ENCODE peak calls at places on chromosomes 5 and 9, in six cellular contexts. F is HCT116; O is naive thymus-derived CD4-positive, alpha-beta T cell; X is aorta; D is heart right ventricle; W is small intestine. H is an unnamed sample.

GRCh38 chr9:134970719-134971118 is 53.0 kb upstream of the FCN1 start:
- DNase-seq in F (no peak), O (no peak), X (peak), D (no peak), W (no peak), H (no peak)

GRCh38 chr5:159965031-159965837 is 43.7 kb upstream of the TTC1 start:
- DNase-seq in F (peak), O (no peak), X (peak), D (peak), W (peak), H (peak)

GRCh38 chr5:143850050-143850713 is 38.2 kb downstream of the HMHB1 start:
- DNase-seq in F (no peak), O (no peak), X (no peak), D (no peak), W (no peak), H (no peak)

GRCh38 chr5:39178856-39179255 is 40.5 kb downstream of the FYB1 start:
- DNase-seq in F (no peak), O (peak), X (no peak), D (no peak), W (no peak), H (no peak)

GRCh38 chr5:112146323-112146848 is 272.7 kb downstream of the EPB41L4A start:
- DNase-seq in F (no peak), O (no peak), X (peak), D (peak), W (no peak), H (no peak)

GRCh38 chr9:83596899-83597504 is 25.9 kb upstream of the IDNK start:
- DNase-seq in F (peak), O (no peak), X (no peak), D (peak), W (peak), H (no peak)

GRCh38 chr5:142600611-142601360 is 85.1 kb downstream of the FGF1 start:
- DNase-seq in F (no peak), O (no peak), X (peak), D (peak), W (no peak), H (no peak)

GRCh38 chr5:172771439-172772111 is 580 bp upstream of the DUSP1 start:
- DNase-seq in F (no peak), O (no peak), X (no peak), D (no peak), W (peak), H (no peak)

GRCh38 chr5:108642170-108642906 is 105.4 kb upstream of the FER start:
- DNase-seq in F (peak), O (peak), X (peak), D (peak), W (peak), H (peak)

GRCh38 chr5:181149355-181149754 is 2.0 kb downstream of the OR2V2 start:
- DNase-seq in F (no peak), O (no peak), X (no peak), D (no peak), W (no peak), H (no peak)

GRCh38 chr9:114614373-114614772 is 3.3 kb downstream of the TMEM268 start:
- DNase-seq in F (no peak), O (no peak), X (no peak), D (no peak), W (no peak), H (no peak)

GRCh38 chr5:95858023-95858461 is 35.5 kb upstream of the GLRX start:
- DNase-seq in F (no peak), O (no peak), X (peak), D (peak), W (no peak), H (peak)

GRCh38 chr5:177023247-177023703 is 779 bp downstream of the ZNF346 start:
- DNase-seq in F (no peak), O (no peak), X (no peak), D (no peak), W (peak), H (no peak)

GRCh38 chr9:4592886-4593285 is 69.2 kb upstream of the PLPP6 start:
- DNase-seq in F (no peak), O (no peak), X (no peak), D (no peak), W (no peak), H (no peak)

GRCh38 chr9:92706218-92706940 is 36.4 kb upstream of the IPPK start:
- DNase-seq in F (peak), O (no peak), X (peak), D (no peak), W (peak), H (no peak)

GRCh38 chr5:177128551-177128976 is 5.0 kb upstream of the NSD1 start:
- DNase-seq in F (no peak), O (no peak), X (peak), D (no peak), W (no peak), H (no peak)

GRCh38 chr9:18359335-18359734 is 114.6 kb upstream of the ADAMTSL1 start:
- DNase-seq in F (no peak), O (no peak), X (no peak), D (no peak), W (no peak), H (no peak)

GRCh38 chr9:86968258-86968920 is 21.1 kb upstream of the GAS1 start:
- DNase-seq in F (no peak), O (no peak), X (peak), D (no peak), W (no peak), H (no peak)

GRCh38 chr9:38227061-38227540 is 158.1 kb upstream of the SHB start:
- DNase-seq in F (no peak), O (peak), X (peak), D (peak), W (no peak), H (peak)

GRCh38 chr5:103808464-103809106 is 246.0 kb upstream of the NUDT12 start:
- DNase-seq in F (peak), O (no peak), X (no peak), D (no peak), W (peak), H (no peak)

GRCh38 chr5:144547098-144547499 is 376.4 kb downstream of the KCTD16 start:
- DNase-seq in F (no peak), O (no peak), X (no peak), D (no peak), W (no peak), H (no peak)

GRCh38 chr5:172412724-172413260 is 41.5 kb downstream of the SH3PXD2B start:
- DNase-seq in F (no peak), O (no peak), X (peak), D (peak), W (peak), H (peak)

GRCh38 chr9:81564632-81565031 is 124.7 kb downstream of the TLE1 start:
- DNase-seq in F (no peak), O (no peak), X (no peak), D (no peak), W (no peak), H (no peak)

GRCh38 chr5:162434311-162434710 is 366.7 kb downstream of the GABRG2 start:
- DNase-seq in F (no peak), O (no peak), X (no peak), D (no peak), W (no peak), H (no peak)

GRCh38 chr5:40447438-40447837 is 232.3 kb upstream of the PTGER4 start:
- DNase-seq in F (no peak), O (no peak), X (no peak), D (no peak), W (no peak), H (no peak)

GRCh38 chr5:78046006-78046405 is 248.5 kb downstream of the AP3B1 start:
- DNase-seq in F (no peak), O (no peak), X (no peak), D (no peak), W (no peak), H (no peak)

GRCh38 chr5:170886210-170886894 is 24.5 kb downstream of the RANBP17 start:
- DNase-seq in F (no peak), O (no peak), X (no peak), D (no peak), W (peak), H (no peak)

GRCh38 chr9:86838883-86839497 is 108.3 kb downstream of the GAS1 start:
- DNase-seq in F (no peak), O (no peak), X (no peak), D (peak), W (no peak), H (no peak)

GRCh38 chr9:77018058-77019009 is 1.1 kb upstream of the FOXB2 start:
- DNase-seq in F (no peak), O (no peak), X (no peak), D (no peak), W (no peak), H (no peak)

GRCh38 chr9:6234014-6234413 is 18.4 kb downstream of the IL33 start:
- DNase-seq in F (no peak), O (no peak), X (no peak), D (peak), W (no peak), H (no peak)
- H3K4me3 ChIP-seq in F (no peak), O (no peak), X (no peak), D (no peak), W (no peak), H (no peak)

GRCh38 chr5:151251621-151252020 is 1.4 kb upstream of the GM2A start:
- DNase-seq in F (no peak), O (no peak), X (no peak), D (no peak), W (peak), H (no peak)

GRCh38 chr5:151252762-151253603 is at the start of gene GM2A:
- DNase-seq in F (peak), O (peak), X (peak), D (peak), W (peak), H (peak)

GRCh38 chr5:151255621-151256286 is 2.8 kb downstream of the GM2A start:
- DNase-seq in F (no peak), O (no peak), X (no peak), D (no peak), W (no peak), H (no peak)

GRCh38 chr5:151254533-151254932 is 1.5 kb downstream of the GM2A start:
- DNase-seq in F (no peak), O (no peak), X (no peak), D (no peak), W (no peak), H (no peak)

DNA sequence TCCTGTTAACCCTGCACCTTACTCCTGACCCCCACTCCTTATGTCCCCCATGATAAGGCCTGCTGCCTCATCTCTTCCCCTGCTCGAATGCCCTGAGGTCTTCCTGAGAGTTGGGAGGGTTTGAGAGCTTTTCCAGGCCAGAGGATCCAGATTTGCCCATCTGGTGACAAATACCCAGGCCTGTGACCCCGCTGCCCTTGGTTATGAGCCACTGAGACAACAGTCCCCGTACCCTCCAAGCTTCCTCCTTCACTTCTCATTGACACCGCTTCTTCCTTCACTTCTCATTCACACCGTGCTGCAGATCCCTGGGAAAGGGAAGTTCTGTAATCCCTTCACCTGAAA is 591 bp downstream of the GM2A start:
- DNase-seq in F (no peak), O (no peak), X (no peak), D (no peak), W (peak), H (no peak)
- H3K27ac ChIP-seq in F (no peak), O (peak), X (no peak), D (peak), W (no peak), H (peak)

GRCh38 chr9:123225374-123225813 is 43.0 kb downstream of the STRBP start:
- DNase-seq in F (peak), O (peak), X (no peak), D (peak), W (peak), H (no peak)
- H3K4me3 ChIP-seq in F (no peak), O (no peak), X (no peak), D (no peak), W (no peak), H (no peak)

DNA sequence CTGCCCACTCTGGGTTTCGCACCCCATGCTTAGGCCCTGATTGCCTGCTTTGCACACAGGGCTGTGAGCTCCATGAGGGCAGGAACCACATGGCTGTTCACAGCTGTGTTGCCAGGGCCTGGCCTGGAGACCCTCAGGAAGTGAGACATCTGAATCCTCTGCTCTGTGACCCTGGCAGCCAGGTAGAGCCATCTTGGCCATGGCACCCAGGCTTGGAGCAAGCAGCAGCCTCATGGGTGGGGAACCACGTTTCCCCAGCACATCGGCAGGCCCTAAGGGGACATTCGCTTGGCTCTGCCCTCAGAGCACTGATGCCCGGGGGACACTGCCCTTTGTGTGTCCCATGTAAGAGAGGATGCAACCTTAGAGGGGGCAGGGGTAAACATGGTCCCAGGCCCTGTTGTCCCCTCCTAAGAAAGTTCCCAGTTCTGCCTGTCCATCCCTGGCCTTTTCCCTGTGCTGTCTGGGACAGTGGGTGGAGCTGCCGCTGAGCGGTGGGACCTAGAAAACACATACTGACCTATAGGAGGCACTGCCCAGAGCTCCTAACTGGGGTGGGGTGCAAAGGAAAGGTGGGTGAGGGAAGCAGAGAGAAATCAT is 144.1 kb upstream of the IER5L start:
- DNase-seq in F (no peak), O (no peak), X (no peak), D (no peak), W (no peak), H (no peak)
- H3K27ac ChIP-seq in F (no peak), O (no peak), X (peak), D (peak), W (no peak), H (no peak)

GRCh38 chr5:59275537-59276276 is 617.8 kb downstream of the PDE4D start:
- DNase-seq in F (no peak), O (no peak), X (no peak), D (peak), W (peak), H (no peak)

GRCh38 chr5:59274130-59274529 is 619.4 kb downstream of the PDE4D start:
- DNase-seq in F (no peak), O (no peak), X (no peak), D (no peak), W (no peak), H (no peak)

GRCh38 chr5:59275170-59275536 is 618.4 kb downstream of the PDE4D start:
- DNase-seq in F (no peak), O (no peak), X (no peak), D (no peak), W (no peak), H (no peak)

GRCh38 chr5:59276277-59276647 is 617.3 kb downstream of the PDE4D start:
- DNase-seq in F (no peak), O (no peak), X (no peak), D (no peak), W (no peak), H (no peak)

DNA sequence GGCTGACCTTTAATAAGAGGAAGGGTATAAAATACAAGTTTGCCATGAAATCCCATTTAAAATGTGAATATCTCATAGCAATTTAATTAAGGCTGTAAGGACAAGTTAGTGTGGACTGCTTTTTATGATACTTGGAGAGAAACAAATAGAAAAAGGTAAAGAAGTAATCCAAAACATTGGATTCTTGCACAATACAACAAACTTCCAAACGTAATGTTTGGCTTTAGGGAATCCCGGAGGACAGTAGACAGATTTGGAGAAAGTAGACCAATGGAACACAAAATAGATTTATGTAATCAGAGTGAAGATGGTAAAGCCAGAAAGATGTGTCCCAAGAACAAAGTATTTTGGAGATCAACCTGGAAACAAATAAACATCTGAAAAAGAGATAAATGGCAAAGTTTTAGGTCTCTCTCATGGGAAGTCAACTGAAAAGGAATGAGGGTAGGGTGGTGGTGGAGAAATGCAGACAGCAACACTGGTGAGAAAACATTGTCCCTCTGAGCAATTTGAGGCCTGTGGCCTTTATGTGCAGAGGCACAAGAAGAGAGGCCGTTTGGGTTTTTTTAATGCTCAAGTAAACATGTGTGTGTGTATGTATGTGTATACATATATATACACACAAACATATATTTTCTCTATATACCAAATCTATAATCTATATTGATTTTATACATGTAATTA is 620.6 kb downstream of the PDE4D start:
- DNase-seq in F (no peak), O (no peak), X (no peak), D (no peak), W (no peak), H (no peak)
- H3K4me3 ChIP-seq in F (no peak), O (no peak), X (no peak), D (peak), W (no peak), H (no peak)